ENCODE peak calls at places on chromosomes 11 and 22, in four cellular contexts. O is HCT116, T is K562, M is HepG2. U is an unnamed sample.

GRCh38 chr11:35250631-35251030 is 111.7 kb downstream of the CD44 start:
- DNase-seq in O (no peak), T (no peak), M (no peak), U (no peak)

GRCh38 chr22:32830473-32830872 is 29.0 kb downstream of the TIMP3 start:
- DNase-seq in O (no peak), T (no peak), M (no peak), U (no peak)

GRCh38 chr22:46934746-46935491 is 172.5 kb downstream of the TBC1D22A start:
- DNase-seq in O (peak), M (peak), T (peak), U (peak)

GRCh38 chr11:67372993-67373915 is at the start of gene CLCF1:
- DNase-seq in O (no peak), M (no peak), T (peak), U (no peak)

GRCh38 chr11:82869657-82870056 is 30.6 kb downstream of the PRCP start:
- DNase-seq in T (no peak), O (no peak), M (no peak), U (no peak)

GRCh38 chr11:61297741-61298140 is 2.6 kb upstream of the VWCE start:
- DNase-seq in M (peak), O (no peak), T (no peak), U (no peak)

GRCh38 chr11:5234390-5234834 is at the start of gene HBD:
- DNase-seq in M (no peak), O (no peak), T (no peak), U (no peak)

GRCh38 chr11:104531894-104532293 is 366.4 kb downstream of the CASP12 start:
- DNase-seq in O (no peak), T (no peak), M (no peak), U (no peak)

GRCh38 chr11:64208796-64209562 is 2.5 kb downstream of the FERMT3 start:
- DNase-seq in O (no peak), M (no peak), T (no peak), U (no peak)

GRCh38 chr11:2379471-2380174 is 2.5 kb downstream of the CD81 start:
- DNase-seq in T (no peak), M (no peak), O (no peak), U (no peak)

GRCh38 chr11:70552441-70553150 is 154.3 kb downstream of the CTTN start:
- DNase-seq in M (no peak), O (no peak), T (no peak), U (no peak)

GRCh38 chr11:23123766-23124165 is 263.5 kb upstream of the CCDC179 start:
- DNase-seq in M (no peak), T (no peak), O (no peak), U (no peak)

GRCh38 chr11:37511425-37511933 is 913.4 kb upstream of the RAG2 start:
- DNase-seq in M (no peak), O (no peak), T (no peak), U (no peak)

DNA sequence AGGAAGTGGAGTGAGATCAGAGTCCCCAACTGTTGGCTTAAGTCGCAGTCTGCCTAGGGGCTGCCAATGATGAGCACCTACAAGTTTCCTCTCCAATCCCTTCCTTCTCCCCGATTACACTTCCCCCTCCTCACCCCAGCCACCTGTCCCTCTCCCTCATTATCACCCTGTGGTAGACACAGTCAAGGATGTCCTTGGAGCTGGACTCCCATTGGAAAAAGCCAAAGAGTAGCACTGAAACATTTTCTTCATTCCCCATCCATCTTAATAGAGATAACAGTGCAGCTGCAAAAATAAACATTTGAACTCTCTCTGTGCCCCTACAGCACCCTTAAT is 146.2 kb downstream of the DBX1 start:
- DNase-seq in M (no peak), O (no peak), T (no peak), U (no peak)
- TF ChIP-seq TCF7L2 in M (no peak), O (no peak), T (no peak), U (no peak)

GRCh38 chr11:65298131-65298535 is 16.5 kb upstream of the CDC42EP2 start:
- DNase-seq in T (no peak), M (no peak), O (no peak), U (no peak)
- TF ChIP-seq POLR2AphosphoS5 in T (no peak), M (no peak), O (no peak), U (no peak)

DNA sequence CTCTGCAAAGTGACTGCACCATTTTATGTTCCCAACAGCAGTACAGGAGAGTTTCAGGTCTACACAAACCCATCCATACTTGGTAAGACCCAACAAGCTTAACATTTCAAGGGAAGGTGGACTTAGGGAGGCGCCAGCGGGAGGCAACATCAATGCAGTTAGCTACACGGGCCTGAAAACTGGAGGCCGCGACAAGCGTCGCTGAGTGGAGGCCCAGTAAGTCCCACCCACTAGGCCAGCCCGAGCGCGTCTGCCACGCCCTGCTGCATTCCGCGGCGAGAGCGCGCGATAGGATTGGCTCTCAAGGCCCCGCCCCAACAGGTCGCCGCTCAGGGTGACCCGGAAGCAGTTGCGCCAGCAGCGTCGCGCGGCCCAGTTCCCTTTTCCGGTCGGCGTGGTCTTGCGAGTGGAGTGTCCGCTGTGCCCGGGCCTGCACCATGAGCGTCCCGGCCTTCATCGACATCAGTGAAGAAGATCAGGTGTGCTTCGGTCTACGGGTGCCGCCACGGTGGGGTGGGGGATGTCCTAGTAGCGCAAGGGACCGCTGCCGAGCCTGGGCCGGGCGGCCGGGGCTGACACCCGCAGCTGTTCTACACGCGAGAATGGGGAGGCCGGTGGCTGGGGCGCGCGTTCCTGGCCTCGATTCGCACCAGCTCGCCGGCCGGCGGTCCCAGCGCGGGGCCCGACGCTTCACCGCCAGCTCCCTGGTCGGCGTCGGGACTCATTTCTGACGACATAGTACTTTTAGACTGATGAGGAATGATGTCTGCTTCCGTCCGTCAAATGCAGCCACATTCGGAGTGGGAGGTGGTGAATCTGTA is at the start of gene EIF3M:
- DNase-seq in T (peak), M (peak), O (peak), U (peak)
- TF ChIP-seq REST in T (no peak), M (no peak), O (no peak), U (no peak)

GRCh38 chr22:43541022-43541421 is 129.2 kb downstream of the MPPED1 start:
- DNase-seq in M (no peak), O (no peak), T (no peak), U (no peak)

GRCh38 chr22:43542681-43543521 is 131.1 kb downstream of the MPPED1 start:
- DNase-seq in O (no peak), T (no peak), M (no peak), U (no peak)

GRCh38 chr22:43540570-43540969 is 128.8 kb downstream of the MPPED1 start:
- DNase-seq in M (no peak), O (no peak), T (no peak), U (no peak)

GRCh38 chr22:43539572-43540533 is 128.0 kb downstream of the MPPED1 start:
- DNase-seq in O (no peak), M (no peak), T (no peak), U (no peak)

DNA sequence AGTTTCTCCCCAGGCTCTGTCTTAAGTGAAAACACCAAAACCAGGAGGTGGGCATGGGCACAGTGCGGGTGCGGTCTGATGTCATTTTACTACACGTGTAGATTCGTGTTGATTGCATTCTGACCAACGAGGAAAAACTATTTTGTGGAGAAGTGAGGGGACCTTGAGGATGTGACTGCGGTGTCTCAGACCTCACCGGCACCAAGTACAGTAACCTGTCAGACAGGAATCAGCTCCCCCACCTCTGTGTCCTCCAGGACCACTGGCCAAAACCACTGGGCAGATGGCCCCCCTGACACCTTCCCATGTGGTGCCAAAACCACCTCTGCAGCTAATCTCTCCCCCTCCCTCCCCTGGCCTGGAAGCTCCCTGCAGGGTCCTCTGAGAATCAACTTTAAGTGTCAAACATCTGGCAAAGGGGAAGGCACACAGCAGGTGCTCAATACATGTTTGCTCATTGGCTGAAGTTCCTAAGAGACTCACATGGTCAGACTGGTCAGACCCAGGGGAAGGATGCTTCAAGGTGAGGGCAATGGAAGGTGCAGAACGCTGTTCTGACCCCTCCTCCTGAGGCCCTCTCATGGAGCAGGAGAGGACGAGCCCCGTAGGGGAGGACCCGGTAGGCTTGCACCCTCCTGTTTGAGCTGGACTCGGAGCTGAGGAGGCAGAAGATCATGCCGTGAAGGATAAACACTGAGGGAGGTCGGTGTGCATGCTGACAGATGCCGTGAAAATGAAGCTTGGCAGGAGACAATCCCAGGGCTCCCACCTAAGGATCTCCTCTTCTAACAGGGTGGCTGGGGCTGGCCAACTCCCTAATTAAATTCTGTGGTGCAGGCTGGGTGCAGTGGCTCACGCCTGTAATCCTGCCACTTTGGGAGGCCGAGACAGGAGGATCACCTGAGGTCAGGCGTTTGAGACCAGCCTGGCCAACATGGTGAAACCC is 129.9 kb downstream of the MPPED1 start:
- DNase-seq in T (no peak), M (no peak), O (no peak), U (no peak)
- TF ChIP-seq TCF7L2 in T (no peak), M (no peak), O (no peak), U (no peak)

GRCh38 chr11:75721852-75722668 is 4.4 kb downstream of the MOGAT2 start:
- DNase-seq in T (no peak), M (peak), O (no peak), U (no peak)
- TF ChIP-seq POLR2AphosphoS5 in T (no peak), M (peak), O (no peak), U (no peak)

GRCh38 chr11:111707039-111707690 is 59.0 kb downstream of the PPP2R1B start:
- DNase-seq in T (no peak), M (peak), O (no peak), U (no peak)
- TF ChIP-seq REST in T (no peak), M (no peak), O (no peak), U (no peak)

DNA sequence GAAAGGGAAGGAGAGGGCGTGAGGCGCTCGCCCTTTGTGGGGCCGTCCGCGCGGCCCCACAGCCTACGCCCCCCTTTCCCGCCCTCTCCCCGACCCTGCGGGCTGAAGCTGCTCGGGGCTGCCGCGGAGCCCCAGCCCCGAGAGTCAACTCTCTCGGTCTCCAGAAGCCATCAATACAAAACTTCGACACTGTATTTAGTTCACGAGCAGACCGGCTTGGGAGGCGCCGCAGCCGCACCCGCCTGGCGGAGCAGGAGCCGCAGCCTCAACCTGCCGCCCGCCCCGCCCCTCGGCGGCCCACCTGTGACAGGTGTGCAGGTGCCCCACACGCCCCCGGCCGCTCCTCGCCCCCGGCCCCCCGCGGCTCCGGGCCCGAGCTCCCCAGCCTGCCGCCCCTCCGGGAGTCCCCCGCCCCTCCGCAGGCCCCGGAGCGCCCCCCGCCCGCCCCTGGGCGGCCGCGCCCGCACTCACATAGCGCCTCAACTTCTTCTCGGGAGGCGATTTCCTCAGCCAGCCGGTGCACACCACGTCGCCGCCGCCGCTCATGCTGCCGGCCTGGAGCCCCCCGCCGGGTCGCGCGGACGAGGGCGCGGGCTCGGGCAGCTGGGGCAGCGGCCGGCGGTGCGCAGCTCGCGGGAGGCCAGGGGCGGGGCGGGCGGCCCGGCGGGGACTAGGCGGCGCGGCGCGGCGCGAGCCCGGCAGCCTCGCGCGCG is at the start of gene GAB2:
- DNase-seq in O (no peak), M (no peak), T (no peak), U (no peak)
- TF ChIP-seq TCF7L2 in O (no peak), M (no peak), T (no peak), U (no peak)

DNA sequence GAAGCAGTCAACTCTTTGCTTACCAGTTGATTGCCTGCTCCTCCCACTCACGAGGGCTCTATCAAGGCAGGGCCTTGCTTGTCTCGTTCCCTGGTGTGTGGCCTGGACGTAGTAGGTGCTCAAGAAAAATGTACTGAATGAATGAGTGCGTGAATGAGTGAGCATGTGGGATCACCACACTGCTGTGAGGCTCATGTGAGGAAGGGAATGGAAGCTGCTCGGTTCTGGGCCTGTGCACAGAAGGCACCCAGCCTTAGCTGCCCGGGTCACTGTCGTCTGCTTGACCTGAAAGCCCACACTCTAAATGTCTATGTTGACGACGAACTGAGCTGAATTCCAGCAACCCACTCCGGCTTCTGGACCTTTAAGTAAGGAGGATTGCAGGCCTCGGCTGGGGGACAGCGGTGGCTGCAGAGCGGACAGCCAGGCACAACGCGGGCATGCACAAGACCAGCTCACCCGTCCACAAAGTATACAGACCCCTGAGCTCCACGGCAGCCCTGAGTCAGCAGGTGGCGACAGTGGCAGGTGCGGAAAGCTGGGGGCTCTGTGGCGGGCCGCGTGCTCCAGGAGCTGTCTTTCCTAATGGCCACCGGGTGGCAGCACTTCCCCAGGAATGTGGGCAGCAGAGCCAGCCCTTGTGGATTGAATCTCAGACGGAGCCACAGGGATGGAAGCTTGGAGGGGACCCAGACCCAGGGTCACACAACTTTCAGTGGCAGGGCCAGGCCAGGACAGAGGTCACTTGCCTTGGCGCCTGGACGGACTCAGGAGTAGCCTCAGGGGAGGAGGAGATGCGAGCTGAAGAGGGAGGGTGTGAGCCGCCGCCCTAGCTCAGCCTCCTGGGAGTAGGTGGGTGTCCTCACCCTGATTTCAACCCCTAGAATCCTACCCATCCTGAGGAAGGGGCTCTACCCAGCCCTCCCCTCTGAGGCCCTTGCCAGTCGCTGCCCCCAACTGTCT is 5.0 kb upstream of the PICK1 start:
- DNase-seq in T (peak), O (peak), M (peak), U (peak)
- TF ChIP-seq POLR2AphosphoS5 in T (no peak), O (no peak), M (no peak), U (no peak)